ENCODE peak calls at places on chromosomes 16 and 17, in nine cellular contexts. V is NAMALWA; U is CD4-positive, alpha-beta memory T cell; T is NCI-H524 treated with DMSO at 0.1 percent for 48 hours; O is AG09319; P is head of caudate nucleus; Z is activated T-helper 1 cell treated with anti-CD3 and anti-CD28 coated beads, Interleukin-2, amount 50 U/mL, for 16 hours; A is WTC11; S is AG08395. D is an unnamed sample.

GRCh38 chr17:59825533-59826316 is 67.0 kb downstream of the TUBD1 start:
- DNase-seq in V (peak), U (peak), T (no peak), O (no peak), P (no peak), Z (no peak), A (no peak), S (peak), D (no peak)

GRCh38 chr17:9837551-9838471 is 12.1 kb downstream of the GLP2R start:
- DNase-seq in V (no peak), U (no peak), T (no peak), O (peak), P (no peak), Z (no peak), A (no peak), S (peak), D (peak)

GRCh38 chr17:1978396-1978962 is 46.7 kb downstream of the RTN4RL1 start:
- DNase-seq in V (no peak), U (no peak), T (no peak), O (no peak), P (no peak), Z (no peak), A (no peak), S (no peak), D (no peak)

GRCh38 chr16:27430512-27430911 is 28.5 kb downstream of the IL21R start:
- DNase-seq in V (no peak), U (no peak), T (no peak), O (no peak), P (no peak), Z (no peak), A (no peak), S (no peak), D (no peak)

GRCh38 chr16:72422308-72422897 is 250.4 kb upstream of the PMFBP1 start:
- DNase-seq in V (no peak), U (no peak), T (no peak), O (no peak), P (no peak), Z (no peak), A (no peak), S (no peak), D (no peak)

GRCh38 chr16:28202147-28202746 is 9.5 kb downstream of the XPO6 start:
- DNase-seq in V (peak), U (no peak), T (no peak), O (no peak), P (no peak), Z (no peak), A (no peak), S (no peak), D (no peak)

GRCh38 chr16:152141-153128 is at the start of gene HBZ:
- DNase-seq in V (no peak), U (no peak), T (no peak), O (no peak), P (no peak), Z (no peak), A (no peak), S (no peak), D (no peak)

GRCh38 chr16:30094541-30095165 is 1.4 kb downstream of the YPEL3 start:
- DNase-seq in V (no peak), U (no peak), T (no peak), O (no peak), P (no peak), Z (no peak), A (no peak), S (no peak), D (no peak)

GRCh38 chr17:61075988-61076387 is 323.7 kb upstream of the TBX2 start:
- DNase-seq in V (no peak), U (no peak), T (peak), O (no peak), P (no peak), Z (no peak), A (no peak), S (no peak), D (no peak)

GRCh38 chr17:44137891-44138709 is 3.6 kb upstream of the HROB start:
- DNase-seq in V (no peak), U (peak), T (no peak), O (peak), P (peak), Z (no peak), A (peak), S (peak), D (peak)

GRCh38 chr16:73048292-73049050 is 543 bp upstream of the ZFHX3 start:
- DNase-seq in V (no peak), U (no peak), T (no peak), O (no peak), P (no peak), Z (no peak), A (no peak), S (peak), D (peak)

GRCh38 chr16:7651803-7652570 is 319.3 kb downstream of the RBFOX1 start:
- DNase-seq in V (no peak), U (no peak), T (no peak), O (no peak), P (no peak), Z (no peak), A (no peak), S (no peak), D (no peak)

GRCh38 chr17:50668838-50669581 is 34.3 kb downstream of the ABCC3 start:
- DNase-seq in V (no peak), U (no peak), T (no peak), O (no peak), P (no peak), Z (no peak), A (no peak), S (no peak), D (no peak)

GRCh38 chr16:68194263-68194662 is 41.7 kb downstream of the ESRP2 start:
- DNase-seq in V (no peak), U (no peak), T (no peak), O (no peak), P (no peak), Z (no peak), A (no peak), S (no peak), D (no peak)

GRCh38 chr17:49820773-49821172 is 27.1 kb downstream of the TAC4 start:
- DNase-seq in V (no peak), U (no peak), T (no peak), O (no peak), P (no peak), Z (no peak), A (no peak), S (no peak), D (no peak)

GRCh38 chr17:6110592-6110991 is 40.4 kb downstream of the WSCD1 start:
- DNase-seq in V (no peak), U (no peak), T (no peak), O (no peak), P (peak), Z (no peak), A (no peak), S (no peak), D (no peak)

GRCh38 chr17:79857095-79857494 is 17.9 kb upstream of the CBX4 start:
- DNase-seq in V (no peak), U (no peak), T (no peak), O (no peak), P (no peak), Z (no peak), A (no peak), S (no peak), D (no peak)

GRCh38 chr16:74797414-74797813 is 22.8 kb upstream of the FA2H start:
- DNase-seq in V (no peak), U (no peak), T (no peak), O (no peak), P (no peak), Z (no peak), A (no peak), S (no peak), D (no peak)

GRCh38 chr17:64775701-64776570 is 113.8 kb upstream of the SMURF2 start:
- DNase-seq in V (no peak), U (no peak), T (no peak), O (no peak), P (no peak), Z (no peak), A (no peak), S (no peak), D (no peak)

GRCh38 chr17:45246338-45246737 is 15.6 kb downstream of the SPATA32 start:
- DNase-seq in V (no peak), U (no peak), T (no peak), O (no peak), P (no peak), Z (no peak), A (no peak), S (no peak), D (no peak)

GRCh38 chr16:69930117-69930776 is 20.9 kb upstream of the CLEC18A start:
- DNase-seq in V (peak), U (peak), T (no peak), O (no peak), P (peak), Z (no peak), A (peak), S (peak), D (peak)

GRCh38 chr16:52141871-52142270 is 405.1 kb downstream of the TOX3 start:
- DNase-seq in V (no peak), U (no peak), T (no peak), O (no peak), P (no peak), Z (no peak), A (no peak), S (no peak), D (no peak)

GRCh38 chr17:38598536-38598935 is 7.2 kb downstream of the SRCIN1 start:
- DNase-seq in V (peak), U (no peak), T (peak), O (no peak), P (peak), Z (no peak), A (peak), S (no peak), D (peak)

GRCh38 chr16:88379694-88380040 is 3.1 kb upstream of the ZNF469 start:
- DNase-seq in V (no peak), U (no peak), T (no peak), O (no peak), P (no peak), Z (no peak), A (no peak), S (no peak), D (no peak)

GRCh38 chr17:4357030-4357635 is 9.3 kb downstream of the UBE2G1 start:
- DNase-seq in V (no peak), U (no peak), T (no peak), O (no peak), P (no peak), Z (no peak), A (no peak), S (no peak), D (no peak)

GRCh38 chr16:73063854-73064226 is 15.9 kb upstream of the ZFHX3 start:
- DNase-seq in V (no peak), U (no peak), T (no peak), O (no peak), P (no peak), Z (no peak), A (no peak), S (no peak), D (no peak)

GRCh38 chr16:16017812-16018211 is 68.4 kb downstream of the ABCC1 start:
- DNase-seq in V (no peak), U (no peak), T (no peak), O (no peak), P (no peak), Z (no peak), A (no peak), S (no peak), D (no peak)

GRCh38 chr16:13780406-13780805 is 139.5 kb upstream of the ERCC4 start:
- DNase-seq in V (no peak), U (no peak), T (no peak), O (no peak), P (no peak), Z (no peak), A (no peak), S (no peak), D (no peak)

GRCh38 chr16:52529226-52529625 is 17.7 kb downstream of the TOX3 start:
- DNase-seq in V (no peak), U (no peak), T (no peak), O (no peak), P (no peak), Z (no peak), A (no peak), S (no peak), D (no peak)

GRCh38 chr16:19523184-19523558 is 571 bp upstream of the CCP110 start:
- DNase-seq in V (no peak), U (no peak), T (no peak), O (no peak), P (no peak), Z (no peak), A (no peak), S (no peak), D (peak)

GRCh38 chr17:40086150-40087044 is 14.0 kb downstream of the NR1D1 start:
- DNase-seq in V (peak), U (no peak), T (no peak), O (no peak), P (peak), Z (peak), A (peak), S (peak), D (no peak)

GRCh38 chr17:75864448-75864871 is 9.3 kb upstream of the WBP2 start:
- DNase-seq in V (peak), U (peak), T (no peak), O (peak), P (no peak), Z (no peak), A (no peak), S (peak), D (no peak)

GRCh38 chr16:3080024-3080423 is 14.6 kb downstream of the IL32 start:
- DNase-seq in V (no peak), U (no peak), T (no peak), O (no peak), P (no peak), Z (no peak), A (no peak), S (no peak), D (no peak)

GRCh38 chr16:19885456-19886060 is 910 bp upstream of the GPRC5B start:
- DNase-seq in V (no peak), U (peak), T (no peak), O (no peak), P (peak), Z (no peak), A (no peak), S (no peak), D (no peak)

GRCh38 chr16:55033225-55034156 is 102.8 kb downstream of the IRX5 start:
- DNase-seq in V (no peak), U (no peak), T (no peak), O (no peak), P (no peak), Z (no peak), A (no peak), S (no peak), D (no peak)

GRCh38 chr17:7167832-7168231 is 11.3 kb downstream of the ASGR1 start:
- DNase-seq in V (no peak), U (no peak), T (no peak), O (no peak), P (no peak), Z (no peak), A (no peak), S (peak), D (no peak)

GRCh38 chr17:16936536-16937310 is 35.2 kb downstream of the TNFRSF13B start:
- DNase-seq in V (no peak), U (no peak), T (no peak), O (no peak), P (peak), Z (no peak), A (peak), S (no peak), D (no peak)

D was measured in trophoblast cell.